ENCODE peak calls at places on chromosomes 2 and 18, in four cellular contexts. U, P, B and S are unnamed samples.

GRCh38 chr2:119011162-119011909 is 69.3 kb downstream of the MARCO start:
- DNase-seq in P (peak), U (peak), B (peak), S (peak)

GRCh38 chr2:132489150-132489549 is 72.5 kb downstream of the GPR39 start:
- DNase-seq in P (peak), B (peak), U (peak), S (peak)

GRCh38 chr18:43970656-43971055 is 693.4 kb upstream of the SYT4 start:
- DNase-seq in U (peak), P (no peak), B (no peak), S (no peak)

GRCh38 chr18:44693030-44693784 is 12.5 kb downstream of the SETBP1 start:
- DNase-seq in P (no peak), B (no peak), U (no peak), S (no peak)

GRCh38 chr2:46298522-46299351 is 1.5 kb downstream of the EPAS1 start:
- DNase-seq in B (peak), P (peak), U (peak), S (peak)

GRCh38 chr2:121405233-121405632 is 120.2 kb upstream of the TFCP2L1 start:
- DNase-seq in B (no peak), U (no peak), P (no peak), S (no peak)

GRCh38 chr2:42169869-42170465 is 814 bp downstream of the EML4 start:
- DNase-seq in B (no peak), U (no peak), P (peak), S (no peak)

GRCh38 chr2:11123856-11124759 is 31.2 kb upstream of the SLC66A3 start:
- DNase-seq in B (peak), U (peak), P (peak), S (peak)

GRCh38 chr2:216774620-216775019 is 79.3 kb upstream of the IGFBP5 start:
- DNase-seq in U (no peak), P (peak), B (no peak), S (no peak)

GRCh38 chr18:24919141-24919540 is 432.8 kb downstream of the ZNF521 start:
- DNase-seq in P (no peak), B (no peak), U (no peak), S (no peak)

GRCh38 chr2:178188466-178188865 is 5.8 kb upstream of the OSBPL6 start:
- DNase-seq in U (no peak), B (no peak), P (peak), S (no peak)

GRCh38 chr18:23268641-23269040 is 133.4 kb downstream of the CABLES1 start:
- DNase-seq in U (no peak), B (no peak), P (no peak), S (no peak)

GRCh38 chr18:68555935-68556334 is 159.0 kb downstream of the TMX3 start:
- DNase-seq in B (no peak), P (peak), U (peak), S (no peak)

GRCh38 chr2:174780191-174780590 is 15.9 kb upstream of the CHRNA1 start:
- DNase-seq in U (peak), P (peak), B (no peak), S (no peak)

GRCh38 chr2:58515827-58516574 is 274.9 kb upstream of the FANCL start:
- DNase-seq in U (peak), B (no peak), P (no peak), S (no peak)

GRCh38 chr2:203913947-203914346 is 22.6 kb upstream of the ICOS start:
- DNase-seq in U (no peak), B (peak), P (no peak), S (no peak)

GRCh38 chr18:55096261-55097026 is 137.2 kb upstream of the CCDC68 start:
- DNase-seq in P (peak), B (peak), U (peak), S (no peak)

GRCh38 chr2:768484-768883 is 91.3 kb upstream of the TMEM18 start:
- DNase-seq in B (no peak), U (no peak), P (no peak), S (no peak)

GRCh38 chr2:235263205-235264120 is 230.4 kb upstream of the AGAP1 start:
- DNase-seq in B (peak), U (peak), P (peak), S (no peak)

GRCh38 chr18:41351430-41351829 is 603.6 kb upstream of the PIK3C3 start:
- DNase-seq in U (no peak), B (no peak), P (no peak), S (no peak)

GRCh38 chr2:147449323-147450080 is 395.3 kb upstream of the ACVR2A start:
- DNase-seq in B (peak), P (no peak), U (peak), S (no peak)

GRCh38 chr2:14905571-14905970 is 273.1 kb downstream of the LRATD1 start:
- DNase-seq in P (no peak), B (no peak), U (no peak), S (no peak)

GRCh38 chr2:86107031-86107430 is 996 bp downstream of the PTCD3 start:
- DNase-seq in B (no peak), P (no peak), U (peak), S (no peak)

GRCh38 chr2:37890893-37891495 is 34.1 kb upstream of the RMDN2 start:
- DNase-seq in P (peak), U (peak), B (peak), S (peak)

GRCh38 chr2:231613655-231614558 is 21.2 kb downstream of the TEX44 start:
- DNase-seq in U (peak), P (peak), B (peak), S (peak)

GRCh38 chr2:46803911-46804670 is 111.5 kb downstream of the MCFD2 start:
- DNase-seq in U (no peak), B (no peak), P (peak), S (no peak)

GRCh38 chr2:37472959-37473358 is 128.5 kb downstream of the QPCT start:
- DNase-seq in U (peak), P (peak), B (no peak), S (no peak)

DNA sequence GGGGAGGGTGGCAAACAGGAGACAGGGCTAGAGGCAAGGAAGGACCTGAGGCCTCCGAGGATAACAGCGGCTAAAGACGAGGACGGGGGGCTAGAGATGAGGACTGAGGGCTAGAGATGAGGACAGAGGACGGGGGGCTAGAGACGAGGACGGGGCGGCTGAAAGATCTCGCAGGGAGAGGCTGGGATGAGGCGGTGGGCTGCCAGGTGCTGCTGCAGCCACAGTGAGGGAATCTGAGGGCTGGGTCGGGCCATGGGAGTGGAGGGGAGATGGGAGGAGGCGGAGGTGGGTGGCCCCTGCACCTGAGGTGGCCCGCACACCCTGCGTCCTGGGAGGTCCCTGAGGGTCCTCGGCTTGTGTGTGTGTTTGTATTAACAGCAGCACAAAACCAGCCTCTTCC is 350.2 kb upstream of the SALL3 start:
- DNase-seq in P (no peak), U (no peak), B (no peak), S (no peak)
- H3K23ac ChIP-seq in P (no peak), U (no peak), B (no peak), S (no peak)

DNA sequence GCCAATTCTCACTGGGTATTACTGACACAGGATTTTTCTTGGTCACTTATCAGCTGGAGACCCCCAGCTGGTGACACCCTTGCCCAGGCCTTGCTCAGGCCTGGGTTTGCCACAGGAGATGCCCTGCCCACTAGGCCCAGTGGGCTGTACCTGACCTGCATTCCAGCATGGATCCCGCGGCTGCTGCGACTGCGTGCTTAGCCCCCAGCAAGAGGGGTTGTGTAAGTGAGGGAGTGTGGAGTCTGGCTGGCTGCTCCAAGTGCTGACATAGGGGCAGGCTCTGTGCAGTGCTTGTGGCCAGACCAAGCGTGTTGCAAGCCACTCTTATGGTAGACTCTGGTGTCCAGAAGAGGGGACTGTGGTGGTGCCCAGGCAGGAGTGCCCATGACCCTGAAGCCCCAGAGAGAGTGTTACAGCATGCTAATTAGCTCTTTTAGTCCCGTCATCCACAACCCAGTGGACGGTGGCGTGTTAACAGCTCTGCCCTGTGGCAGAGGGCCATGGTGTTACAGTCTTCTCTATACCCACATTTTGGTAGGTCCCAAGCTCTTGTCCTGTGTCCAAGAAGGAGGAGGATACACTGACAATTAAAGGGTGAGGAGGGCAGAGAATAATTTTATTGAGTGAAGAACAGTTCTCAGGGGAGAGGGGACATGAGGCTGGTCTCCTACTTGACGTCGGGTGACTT is 491.7 kb upstream of the MEIS1 start:
- DNase-seq in B (no peak), U (no peak), P (no peak), S (no peak)
- H3K56ac ChIP-seq in B (no peak), U (no peak), P (no peak), S (no peak)

GRCh38 chr2:127071901-127072328 is 35.0 kb downstream of the BIN1 start:
- DNase-seq in U (no peak), P (no peak), B (no peak), S (no peak)
- H3K23ac ChIP-seq in U (no peak), P (no peak), B (no peak), S (no peak)

GRCh38 chr18:72140007-72140406 is 404.1 kb downstream of the CBLN2 start:
- DNase-seq in P (no peak), U (no peak), B (no peak), S (no peak)
- H3K56ac ChIP-seq in P (no peak), U (no peak), B (no peak), S (no peak)

GRCh38 chr18:50727721-50728470 is 91.9 kb downstream of the MRO start:
- DNase-seq in P (no peak), U (no peak), B (no peak), S (no peak)
- H3K23ac ChIP-seq in P (no peak), U (no peak), B (no peak), S (no peak)

DNA sequence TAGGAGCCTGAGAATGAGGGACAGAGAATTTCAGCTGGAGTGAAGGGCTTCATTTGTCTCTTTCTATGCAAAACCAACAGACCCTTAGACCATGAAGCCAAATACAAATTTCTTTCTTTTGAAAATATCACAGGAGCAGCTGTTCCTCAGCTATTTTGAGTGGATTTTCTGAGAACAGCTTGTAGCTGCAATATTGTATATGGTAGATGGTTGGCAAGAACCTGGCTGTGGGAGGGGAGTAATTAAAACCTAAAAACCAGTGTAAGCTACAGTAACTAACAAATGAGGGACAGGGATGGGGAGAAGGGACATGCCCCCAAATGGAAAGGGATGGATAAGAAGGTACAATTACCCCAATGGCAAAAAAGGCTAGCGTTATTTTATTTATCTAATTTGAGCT is 350.3 kb upstream of the CDH20 start:
- DNase-seq in P (no peak), U (no peak), B (no peak), S (no peak)
- H3K56ac ChIP-seq in P (no peak), U (no peak), B (no peak), S (no peak)

DNA sequence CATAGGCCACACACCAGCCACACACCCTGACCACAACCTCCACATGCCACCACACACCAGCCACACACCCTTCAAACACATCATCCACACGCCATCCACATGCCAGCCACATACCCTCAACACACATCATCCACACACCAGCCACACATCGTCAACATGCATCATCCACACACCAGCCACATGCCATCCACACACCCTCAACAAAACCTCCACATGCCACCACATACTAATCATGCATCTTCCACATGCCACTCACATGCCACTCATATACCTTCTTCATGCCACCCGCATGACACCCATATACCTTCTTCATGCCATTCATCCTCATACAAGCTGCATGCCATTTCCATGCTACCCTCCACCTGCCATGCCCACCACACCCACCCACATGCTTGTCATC is 12.4 kb downstream of the TNS1 start:
- DNase-seq in U (no peak), B (no peak), P (no peak), S (no peak)
- H3K23ac ChIP-seq in U (no peak), B (no peak), P (no peak), S (no peak)

GRCh38 chr2:71276311-71277158 is 49.6 kb upstream of the PAIP2B start:
- DNase-seq in U (peak), B (peak), P (peak), S (peak)

GRCh38 chr2:71277536-71278103 is 50.7 kb upstream of the PAIP2B start:
- DNase-seq in U (peak), P (no peak), B (peak), S (no peak)

GRCh38 chr2:71277159-71277498 is 50.2 kb upstream of the PAIP2B start:
- DNase-seq in B (no peak), U (no peak), P (no peak), S (no peak)

GRCh38 chr2:71275939-71276310 is 49.0 kb upstream of the PAIP2B start:
- DNase-seq in B (no peak), U (no peak), P (no peak), S (no peak)
- H3K56ac ChIP-seq in B (no peak), U (peak), P (no peak), S (no peak)